ENCODE peak calls at places on chromosomes 5 and 9, in four cellular contexts. F is HepG2, Z is K562, P is H1. G is an unnamed sample.

GRCh38 chr5:106412606-106413005 is 1258.1 kb downstream of the EFNA5 start:
- DNase-seq in F (no peak), Z (no peak), P (no peak), G (no peak)

GRCh38 chr9:16515207-16515606 is 355.3 kb downstream of the BNC2 start:
- DNase-seq in F (no peak), Z (no peak), P (no peak), G (no peak)

GRCh38 chr5:91144491-91145232 is 238.5 kb downstream of the ARRDC3 start:
- DNase-seq in F (no peak), Z (no peak), P (no peak), G (no peak)

GRCh38 chr5:34499001-34499734 is 157.0 kb upstream of the RAI14 start:
- DNase-seq in F (no peak), Z (no peak), P (no peak), G (no peak)

GRCh38 chr5:105836263-105836662 is 1834.5 kb downstream of the EFNA5 start:
- DNase-seq in F (no peak), Z (no peak), P (no peak), G (no peak)

GRCh38 chr9:5949103-5949699 is 58.5 kb downstream of the MLANA start:
- DNase-seq in F (no peak), Z (no peak), P (no peak), G (no peak)

GRCh38 chr9:113962391-113962790 is 86.3 kb downstream of the ZNF618 start:
- DNase-seq in F (no peak), Z (no peak), P (no peak), G (no peak)

GRCh38 chr5:124662261-124662781 is 84.1 kb downstream of the ZNF608 start:
- DNase-seq in F (no peak), Z (no peak), P (no peak), G (peak)

GRCh38 chr5:149645236-149645635 is 63.9 kb downstream of the ARHGEF37 start:
- DNase-seq in F (no peak), Z (no peak), P (no peak), G (no peak)

GRCh38 chr5:181088289-181088688 is 42.7 kb downstream of the OR2V1 start:
- DNase-seq in F (no peak), Z (peak), P (no peak), G (peak)

GRCh38 chr5:178765753-178766300 is 35.4 kb upstream of the ZNF354A start:
- DNase-seq in F (no peak), Z (no peak), P (no peak), G (no peak)

GRCh38 chr9:3835393-3835792 is 309.6 kb upstream of the RFX3 start:
- DNase-seq in F (no peak), Z (no peak), P (no peak), G (no peak)

GRCh38 chr5:40960027-40960426 is 50.7 kb downstream of the C7 start:
- DNase-seq in F (no peak), Z (no peak), P (no peak), G (no peak)

GRCh38 chr5:171615201-171616001 is 170.2 kb upstream of the SMIM23 start:
- DNase-seq in F (no peak), Z (no peak), P (no peak), G (no peak)

GRCh38 chr5:138542956-138543729 is at the start of gene ETF1:
- DNase-seq in F (peak), Z (peak), P (peak), G (peak)

GRCh38 chr5:88792144-88792840 is 90.7 kb downstream of the MEF2C start:
- DNase-seq in F (no peak), Z (no peak), P (no peak), G (no peak)

GRCh38 chr5:17991775-17992174 is 357.5 kb downstream of the TAF11L14 start:
- DNase-seq in F (no peak), Z (no peak), P (no peak), G (no peak)

GRCh38 chr5:139964994-139965565 is 78.0 kb downstream of the NRG2 start:
- DNase-seq in F (no peak), Z (no peak), P (no peak), G (no peak)

GRCh38 chr9:69180670-69181069 is 6.6 kb downstream of the TJP2 start:
- DNase-seq in F (peak), Z (peak), P (no peak), G (peak)

GRCh38 chr5:1517838-1518237 is 5.9 kb downstream of the LPCAT1 start:
- DNase-seq in F (no peak), Z (no peak), P (no peak), G (no peak)

GRCh38 chr5:78591227-78591626 is 57.3 kb downstream of the LHFPL2 start:
- DNase-seq in F (peak), Z (no peak), P (no peak), G (peak)

GRCh38 chr5:55188656-55189380 is 15.8 kb upstream of the CDC20B start:
- DNase-seq in F (no peak), Z (no peak), P (no peak), G (peak)

GRCh38 chr9:84271004-84271886 is 69.3 kb downstream of the SLC28A3 start:
- DNase-seq in F (no peak), Z (no peak), P (no peak), G (no peak)

GRCh38 chr5:159240301-159240870 is 22.7 kb upstream of the UBLCP1 start:
- DNase-seq in F (no peak), Z (no peak), P (no peak), G (peak)

GRCh38 chr5:400282-401215 is 42.4 kb upstream of the EXOC3 start:
- DNase-seq in F (no peak), Z (no peak), P (no peak), G (no peak)
- TF ChIP-seq RNF2 in F (peak), Z (no peak), P (no peak), G (no peak)

GRCh38 chr5:38726279-38726678 is 119.5 kb upstream of the OSMR start:
- DNase-seq in F (no peak), Z (no peak), P (no peak), G (no peak)
- H3K4me3 ChIP-seq in F (no peak), Z (no peak), P (no peak), G (no peak)

DNA sequence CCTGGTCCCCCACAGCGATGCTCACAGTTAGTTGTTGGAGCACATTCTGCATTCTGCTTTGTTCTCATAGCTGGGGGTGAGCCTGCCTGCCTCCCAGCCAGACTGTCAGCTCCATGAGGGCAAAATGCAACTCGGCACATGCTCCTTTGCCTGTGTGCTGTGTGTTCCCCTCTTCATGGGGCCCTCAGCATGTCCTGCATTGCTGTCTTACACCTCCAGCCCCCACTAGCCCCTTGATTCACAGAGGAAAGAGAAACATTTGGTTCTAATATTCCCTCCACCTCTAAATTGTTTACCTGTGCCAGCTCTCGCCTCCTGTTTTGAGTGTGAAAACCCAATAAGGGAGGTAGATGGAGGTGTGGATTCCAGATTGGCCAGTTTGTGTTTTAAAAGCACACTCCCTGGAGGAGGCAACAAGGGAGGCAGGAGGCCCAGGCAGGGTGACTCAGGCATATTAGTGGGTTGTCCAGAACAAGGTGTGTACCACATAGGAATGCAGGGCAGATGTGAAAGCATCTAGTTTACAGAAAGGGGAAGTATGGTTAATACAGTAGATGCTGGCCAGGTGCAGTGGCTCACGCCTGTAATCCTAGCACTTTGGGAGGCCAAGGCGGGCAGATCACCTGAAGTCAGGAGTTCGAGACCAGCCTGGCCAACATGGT is 224.6 kb downstream of the AGTPBP1 start:
- DNase-seq in F (no peak), Z (no peak), P (no peak), G (peak)
- TF ChIP-seq RNF2 in F (no peak), Z (no peak), P (no peak), G (no peak)

GRCh38 chr5:16464664-16465543 is 696 bp downstream of the ZNF622 start:
- DNase-seq in F (no peak), Z (no peak), P (no peak), G (no peak)
- H3K4me3 ChIP-seq in F (peak), Z (peak), P (peak), G (peak)

GRCh38 chr9:107340920-107341632 is 58.0 kb downstream of the RAD23B start:
- DNase-seq in F (peak), Z (peak), P (peak), G (peak)
- TF ChIP-seq RNF2 in F (no peak), Z (no peak), P (no peak), G (no peak)

DNA sequence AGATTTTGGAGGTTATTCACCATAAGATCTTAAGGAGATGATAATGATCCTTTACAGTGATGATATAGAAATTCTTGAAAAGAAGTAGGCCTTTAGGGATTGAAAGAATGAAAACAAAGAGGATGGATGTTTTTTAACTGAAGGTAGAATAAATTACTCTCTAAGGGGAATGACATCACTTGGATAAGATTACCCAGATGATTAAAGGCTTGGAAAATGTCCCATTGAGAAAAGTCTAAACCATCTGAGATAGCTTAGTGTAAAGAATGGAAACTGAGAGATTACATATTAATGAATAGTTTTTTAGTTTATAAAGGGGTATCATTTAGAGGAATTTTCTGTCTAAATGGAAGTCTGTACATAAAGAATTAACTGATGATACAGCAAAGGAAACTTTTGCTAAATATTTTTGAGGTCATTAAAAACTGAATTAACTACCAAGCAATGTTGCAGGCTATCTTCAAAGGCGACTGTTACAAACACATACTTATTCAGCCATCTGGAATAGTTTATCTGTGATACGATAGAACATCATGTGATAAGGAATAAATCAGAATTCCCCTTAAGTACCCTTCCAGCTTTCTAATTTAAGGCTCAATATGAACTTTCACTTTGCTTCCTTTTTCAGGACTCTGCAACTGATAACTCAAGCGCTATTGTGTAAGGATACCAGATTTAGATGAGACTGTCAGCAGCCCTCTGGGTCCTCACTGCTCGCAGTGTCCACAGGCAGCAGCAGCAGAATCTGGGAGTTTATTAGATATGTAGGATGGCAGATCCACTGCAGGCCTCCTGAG is 416.1 kb downstream of the SPATA31D1 start:
- DNase-seq in F (no peak), Z (no peak), P (no peak), G (no peak)
- H3K4me3 ChIP-seq in F (no peak), Z (no peak), P (no peak), G (no peak)